ENCODE peak calls at places on chromosomes 16 and 17, in eight cellular contexts. One of them, this sample, is unnamed.

GRCh38 chr16:69581297-69581696 is 15.5 kb downstream of the NFAT5 start:
- DNase-seq in fibroblast of lung: no peak
- DNase-seq in stomach: no peak
- DNase-seq in AG10803: no peak
- DNase-seq in WERI-Rb-1: no peak
- DNase-seq in mesothelial cell of epicardium: no peak
- DNase-seq in neural progenitor cell: no peak
- DNase-seq in fibroblast of mammary gland: no peak
- DNase-seq in this sample: no peak

GRCh38 chr17:76376318-76377133 is 7.9 kb upstream of the SPHK1 start:
- DNase-seq in fibroblast of lung: no peak
- DNase-seq in stomach: no peak
- DNase-seq in AG10803: no peak
- DNase-seq in WERI-Rb-1: no peak
- DNase-seq in mesothelial cell of epicardium: no peak
- DNase-seq in neural progenitor cell: no peak
- DNase-seq in fibroblast of mammary gland: no peak
- DNase-seq in this sample: no peak

GRCh38 chr17:45170280-45170975 is 8.8 kb downstream of the HEXIM2 start:
- DNase-seq in fibroblast of lung: no peak
- DNase-seq in stomach: no peak
- DNase-seq in AG10803: no peak
- DNase-seq in WERI-Rb-1: no peak
- DNase-seq in mesothelial cell of epicardium: no peak
- DNase-seq in neural progenitor cell: no peak
- DNase-seq in fibroblast of mammary gland: no peak
- DNase-seq in this sample: no peak

GRCh38 chr17:58574025-58574424 is 59.6 kb upstream of the MTMR4 start:
- DNase-seq in fibroblast of lung: no peak
- DNase-seq in stomach: no peak
- DNase-seq in AG10803: no peak
- DNase-seq in WERI-Rb-1: no peak
- DNase-seq in mesothelial cell of epicardium: no peak
- DNase-seq in neural progenitor cell: no peak
- DNase-seq in fibroblast of mammary gland: no peak
- DNase-seq in this sample: no peak

GRCh38 chr17:58331815-58332719 is 3.5 kb upstream of the TSPOAP1 start:
- DNase-seq in fibroblast of lung: no peak
- DNase-seq in stomach: peak
- DNase-seq in AG10803: no peak
- DNase-seq in WERI-Rb-1: no peak
- DNase-seq in mesothelial cell of epicardium: no peak
- DNase-seq in neural progenitor cell: no peak
- DNase-seq in fibroblast of mammary gland: no peak
- DNase-seq in this sample: peak

GRCh38 chr17:83099570-83100181 is 20.3 kb downstream of the METRNL start:
- DNase-seq in fibroblast of lung: peak
- DNase-seq in stomach: peak
- DNase-seq in AG10803: peak
- DNase-seq in WERI-Rb-1: no peak
- DNase-seq in mesothelial cell of epicardium: peak
- DNase-seq in neural progenitor cell: peak
- DNase-seq in fibroblast of mammary gland: no peak
- DNase-seq in this sample: no peak

GRCh38 chr16:14024300-14024699 is 46.8 kb upstream of the MRTFB start:
- DNase-seq in fibroblast of lung: peak
- DNase-seq in stomach: no peak
- DNase-seq in AG10803: peak
- DNase-seq in WERI-Rb-1: no peak
- DNase-seq in mesothelial cell of epicardium: no peak
- DNase-seq in neural progenitor cell: no peak
- DNase-seq in fibroblast of mammary gland: peak
- DNase-seq in this sample: no peak

GRCh38 chr16:58455750-58456149 is 44.2 kb upstream of the NDRG4 start:
- DNase-seq in fibroblast of lung: no peak
- DNase-seq in stomach: no peak
- DNase-seq in AG10803: no peak
- DNase-seq in WERI-Rb-1: no peak
- DNase-seq in mesothelial cell of epicardium: no peak
- DNase-seq in neural progenitor cell: no peak
- DNase-seq in fibroblast of mammary gland: no peak
- DNase-seq in this sample: no peak

GRCh38 chr17:57111386-57111785 is 26.3 kb downstream of the AKAP1 start:
- DNase-seq in fibroblast of lung: no peak
- DNase-seq in stomach: no peak
- DNase-seq in AG10803: no peak
- DNase-seq in WERI-Rb-1: no peak
- DNase-seq in mesothelial cell of epicardium: no peak
- DNase-seq in neural progenitor cell: no peak
- DNase-seq in fibroblast of mammary gland: no peak
- DNase-seq in this sample: no peak

GRCh38 chr17:410674-411401 is 58.2 kb upstream of the RPH3AL start:
- DNase-seq in fibroblast of lung: no peak
- DNase-seq in stomach: no peak
- DNase-seq in AG10803: peak
- DNase-seq in WERI-Rb-1: peak
- DNase-seq in mesothelial cell of epicardium: peak
- DNase-seq in neural progenitor cell: peak
- DNase-seq in fibroblast of mammary gland: peak
- DNase-seq in this sample: no peak

GRCh38 chr17:48611681-48612455 is 1.1 kb upstream of the HOXB7 start:
- DNase-seq in fibroblast of lung: no peak
- DNase-seq in stomach: no peak
- DNase-seq in AG10803: no peak
- DNase-seq in WERI-Rb-1: peak
- DNase-seq in mesothelial cell of epicardium: peak
- DNase-seq in neural progenitor cell: peak
- DNase-seq in fibroblast of mammary gland: no peak
- DNase-seq in this sample: no peak

DNA sequence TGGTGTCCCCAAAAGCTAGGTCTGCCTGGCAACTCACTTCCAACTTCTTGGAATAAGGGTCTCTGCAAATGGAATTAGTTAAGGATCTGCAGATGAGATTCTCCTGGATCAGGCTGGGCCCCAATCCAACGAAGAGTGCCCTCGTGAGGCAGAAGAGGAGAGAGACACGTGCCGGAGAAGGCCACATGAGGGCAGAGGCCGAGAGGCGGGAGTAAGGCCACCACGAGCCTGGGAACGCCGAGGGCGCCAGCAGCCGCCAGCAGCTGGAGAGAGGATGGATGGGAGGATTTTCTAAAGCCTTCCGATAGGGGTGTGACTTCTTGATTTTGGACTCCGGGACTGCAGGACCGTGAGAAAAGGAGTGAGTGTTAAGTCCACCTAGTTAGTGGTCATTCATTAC is 76.3 kb downstream of the JPH3 start:
- DNase-seq in fibroblast of lung: no peak
- DNase-seq in stomach: no peak
- DNase-seq in AG10803: peak
- DNase-seq in WERI-Rb-1: no peak
- DNase-seq in mesothelial cell of epicardium: no peak
- DNase-seq in neural progenitor cell: no peak
- DNase-seq in fibroblast of mammary gland: no peak
- DNase-seq in this sample: no peak
- TF ChIP-seq CTCF in fibroblast of lung: peak
- TF ChIP-seq CTCF in stomach: no peak
- TF ChIP-seq CTCF in AG10803: peak
- TF ChIP-seq CTCF in WERI-Rb-1: no peak
- TF ChIP-seq CTCF in mesothelial cell of epicardium: no peak
- TF ChIP-seq CTCF in neural progenitor cell: no peak
- TF ChIP-seq CTCF in fibroblast of mammary gland: no peak
- TF ChIP-seq CTCF in this sample: no peak

GRCh38 chr17:31286587-31286986 is 10.5 kb downstream of the OMG start:
- DNase-seq in fibroblast of lung: no peak
- DNase-seq in stomach: no peak
- DNase-seq in AG10803: no peak
- DNase-seq in WERI-Rb-1: no peak
- DNase-seq in mesothelial cell of epicardium: no peak
- DNase-seq in neural progenitor cell: no peak
- DNase-seq in fibroblast of mammary gland: no peak
- DNase-seq in this sample: no peak
- TF ChIP-seq CTCF in fibroblast of lung: no peak
- TF ChIP-seq CTCF in stomach: no peak
- TF ChIP-seq CTCF in AG10803: no peak
- TF ChIP-seq CTCF in WERI-Rb-1: no peak
- TF ChIP-seq CTCF in mesothelial cell of epicardium: no peak
- TF ChIP-seq CTCF in neural progenitor cell: no peak
- TF ChIP-seq CTCF in fibroblast of mammary gland: no peak
- TF ChIP-seq CTCF in this sample: no peak

DNA sequence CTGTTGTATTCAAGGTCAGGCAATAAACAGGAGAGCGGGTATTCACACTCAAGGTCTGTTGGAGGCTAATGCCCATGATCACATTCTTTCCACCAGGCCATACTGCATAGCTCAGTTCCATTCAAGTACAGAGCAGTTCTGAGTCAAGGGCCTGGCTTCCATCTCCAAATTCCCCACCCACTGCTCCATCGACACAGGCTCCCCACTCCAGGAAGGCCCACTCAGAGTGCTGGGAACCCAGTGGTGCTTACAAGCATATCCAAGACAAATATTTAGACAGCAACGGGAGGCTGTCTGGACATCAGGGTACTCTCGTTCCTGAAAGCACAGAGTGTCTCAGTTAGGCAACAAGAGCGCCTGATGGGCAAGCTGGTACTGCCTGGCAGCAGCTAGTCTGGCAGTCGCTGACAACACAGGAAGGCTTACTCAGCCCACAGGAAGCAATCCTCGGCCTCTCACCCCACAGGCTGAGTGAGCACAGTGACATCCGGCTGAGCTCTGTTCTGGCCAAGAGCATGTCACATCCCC is 40.9 kb downstream of the RFFL start:
- DNase-seq in fibroblast of lung: peak
- DNase-seq in stomach: peak
- DNase-seq in AG10803: peak
- DNase-seq in WERI-Rb-1: no peak
- DNase-seq in mesothelial cell of epicardium: no peak
- DNase-seq in neural progenitor cell: no peak
- DNase-seq in fibroblast of mammary gland: peak
- DNase-seq in this sample: peak
- TF ChIP-seq CTCF in fibroblast of lung: no peak
- TF ChIP-seq CTCF in stomach: no peak
- TF ChIP-seq CTCF in AG10803: peak
- TF ChIP-seq CTCF in WERI-Rb-1: no peak
- TF ChIP-seq CTCF in mesothelial cell of epicardium: no peak
- TF ChIP-seq CTCF in neural progenitor cell: no peak
- TF ChIP-seq CTCF in fibroblast of mammary gland: peak
- TF ChIP-seq CTCF in this sample: no peak

GRCh38 chr17:74960739-74961342 is 11.7 kb downstream of the HID1 start:
- DNase-seq in fibroblast of lung: peak
- DNase-seq in stomach: peak
- DNase-seq in AG10803: peak
- DNase-seq in WERI-Rb-1: peak
- DNase-seq in mesothelial cell of epicardium: peak
- DNase-seq in neural progenitor cell: peak
- DNase-seq in fibroblast of mammary gland: peak
- DNase-seq in this sample: peak
- TF ChIP-seq CTCF in fibroblast of lung: peak
- TF ChIP-seq CTCF in stomach: no peak
- TF ChIP-seq CTCF in AG10803: peak
- TF ChIP-seq CTCF in WERI-Rb-1: peak
- TF ChIP-seq CTCF in mesothelial cell of epicardium: no peak
- TF ChIP-seq CTCF in neural progenitor cell: peak
- TF ChIP-seq CTCF in fibroblast of mammary gland: no peak
- TF ChIP-seq CTCF in this sample: peak

GRCh38 chr17:67376509-67376891 is 581 bp upstream of the PITPNC1 start:
- DNase-seq in fibroblast of lung: peak
- DNase-seq in stomach: peak
- DNase-seq in AG10803: peak
- DNase-seq in WERI-Rb-1: no peak
- DNase-seq in mesothelial cell of epicardium: no peak
- DNase-seq in neural progenitor cell: no peak
- DNase-seq in fibroblast of mammary gland: peak
- DNase-seq in this sample: no peak

GRCh38 chr17:67375761-67376160 is 1.3 kb upstream of the PITPNC1 start:
- DNase-seq in fibroblast of lung: no peak
- DNase-seq in stomach: no peak
- DNase-seq in AG10803: peak
- DNase-seq in WERI-Rb-1: no peak
- DNase-seq in mesothelial cell of epicardium: no peak
- DNase-seq in neural progenitor cell: no peak
- DNase-seq in fibroblast of mammary gland: peak
- DNase-seq in this sample: no peak

GRCh38 chr17:67375054-67375427 is 2.0 kb upstream of the PITPNC1 start:
- DNase-seq in fibroblast of lung: no peak
- DNase-seq in stomach: no peak
- DNase-seq in AG10803: no peak
- DNase-seq in WERI-Rb-1: no peak
- DNase-seq in mesothelial cell of epicardium: no peak
- DNase-seq in neural progenitor cell: no peak
- DNase-seq in fibroblast of mammary gland: no peak
- DNase-seq in this sample: no peak

GRCh38 chr17:67372751-67373150 is 4.3 kb upstream of the PITPNC1 start:
- DNase-seq in fibroblast of lung: no peak
- DNase-seq in stomach: no peak
- DNase-seq in AG10803: no peak
- DNase-seq in WERI-Rb-1: no peak
- DNase-seq in mesothelial cell of epicardium: no peak
- DNase-seq in neural progenitor cell: no peak
- DNase-seq in fibroblast of mammary gland: no peak
- DNase-seq in this sample: no peak

GRCh38 chr17:67374329-67375053 is 2.6 kb upstream of the PITPNC1 start:
- DNase-seq in fibroblast of lung: peak
- DNase-seq in stomach: peak
- DNase-seq in AG10803: peak
- DNase-seq in WERI-Rb-1: peak
- DNase-seq in mesothelial cell of epicardium: peak
- DNase-seq in neural progenitor cell: peak
- DNase-seq in fibroblast of mammary gland: peak
- DNase-seq in this sample: peak
- TF ChIP-seq CTCF in fibroblast of lung: peak
- TF ChIP-seq CTCF in stomach: no peak
- TF ChIP-seq CTCF in AG10803: peak
- TF ChIP-seq CTCF in WERI-Rb-1: peak
- TF ChIP-seq CTCF in mesothelial cell of epicardium: peak
- TF ChIP-seq CTCF in neural progenitor cell: peak
- TF ChIP-seq CTCF in fibroblast of mammary gland: peak
- TF ChIP-seq CTCF in this sample: peak

GRCh38 chr17:28475151-28475900 is 1.9 kb downstream of the SLC13A2 start:
- DNase-seq in fibroblast of lung: no peak
- DNase-seq in stomach: no peak
- DNase-seq in AG10803: no peak
- DNase-seq in WERI-Rb-1: no peak
- DNase-seq in mesothelial cell of epicardium: no peak
- DNase-seq in neural progenitor cell: no peak
- DNase-seq in fibroblast of mammary gland: no peak
- DNase-seq in this sample: no peak
- TF ChIP-seq CTCF in fibroblast of lung: no peak
- TF ChIP-seq CTCF in stomach: no peak
- TF ChIP-seq CTCF in AG10803: no peak
- TF ChIP-seq CTCF in WERI-Rb-1: no peak
- TF ChIP-seq CTCF in mesothelial cell of epicardium: no peak
- TF ChIP-seq CTCF in neural progenitor cell: no peak
- TF ChIP-seq CTCF in fibroblast of mammary gland: no peak
- TF ChIP-seq CTCF in this sample: no peak

This sample was measured in GM13976.